ENCODE peak calls at places on chromosomes 13 and 19, in six cellular contexts. G is neural progenitor cell, K is GF-D8, U is DMS79 treated with DMSO at 0.1 percent for 48 hours, P is naive B cell, H is retinal pigment epithelial cell. O is an unnamed sample.

GRCh38 chr13:31201341-31202024 is 1.7 kb downstream of the B3GLCT start:
- DNase-seq in U (peak), P (no peak), H (no peak), G (no peak), K (no peak), O (no peak)

GRCh38 chr13:60282708-60283107 is 114.3 kb upstream of the TDRD3 start:
- DNase-seq in G (no peak), U (peak), H (no peak), K (no peak), P (no peak), O (no peak)

GRCh38 chr13:43031881-43032280 is 8.5 kb downstream of the DNAJC15 start:
- DNase-seq in K (no peak), P (no peak), G (no peak), H (no peak), U (no peak), O (peak)

GRCh38 chr19:48568345-48568886 is 16.4 kb downstream of the SULT2B1 start:
- DNase-seq in U (peak), H (peak), K (no peak), G (peak), P (no peak), O (peak)

GRCh38 chr19:16588089-16588823 is 16.0 kb upstream of the SLC35E1 start:
- DNase-seq in U (peak), G (no peak), P (peak), K (peak), H (no peak), O (peak)

GRCh38 chr19:46617566-46618079 is 7.3 kb downstream of the PTGIR start:
- DNase-seq in P (no peak), G (no peak), H (no peak), K (no peak), U (no peak), O (no peak)

GRCh38 chr19:38266981-38267597 is 2.7 kb downstream of the SPINT2 start:
- DNase-seq in K (no peak), H (peak), U (no peak), G (no peak), P (no peak), O (no peak)

GRCh38 chr19:47158879-47159509 is 28.4 kb downstream of the SAE1 start:
- DNase-seq in G (no peak), P (no peak), H (no peak), K (no peak), U (no peak), O (no peak)

GRCh38 chr13:18956473-18957078 is 225.0 kb downstream of the TUBA3C start:
- DNase-seq in U (no peak), P (no peak), K (no peak), H (no peak), G (no peak), O (no peak)

GRCh38 chr13:83453300-83453699 is 429.0 kb downstream of the SLITRK1 start:
- DNase-seq in G (no peak), H (no peak), K (no peak), P (no peak), U (no peak), O (no peak)

GRCh38 chr19:35774274-35775045 is 904 bp upstream of the ARHGAP33 start:
- DNase-seq in P (no peak), K (no peak), U (no peak), G (peak), H (no peak), O (no peak)

GRCh38 chr13:97335488-97336134 is 98.4 kb upstream of the RAP2A start:
- DNase-seq in H (no peak), P (no peak), K (no peak), U (no peak), G (no peak), O (no peak)

GRCh38 chr19:40716031-40716654 is 543 bp downstream of the COQ8B start:
- DNase-seq in G (no peak), K (no peak), U (no peak), H (peak), P (no peak), O (no peak)

GRCh38 chr19:58034476-58034790 is 608 bp downstream of the ZSCAN1 start:
- DNase-seq in G (peak), K (no peak), H (no peak), U (no peak), P (no peak), O (no peak)